ENCODE peak calls at places on chromosome 7, in eight cellular contexts. One of them, this sample, is unnamed.
A peak's percentile ranks its signal among the peaks of the same experiment; 100 is the strongest.

GRCh38 chr7:80830000-80830399 is 88.9 kb downstream of the SEMA3C start:
- DNase-seq in HFFc6: no peak
- DNase-seq in activated T-cell treated with anti-CD3 and anti-CD28 coated beads, Interleukin-2, amount 50 U/mL, for 72 hours: no peak
- DNase-seq in GF-D8: no peak
- DNase-seq in lower lobe of right lung: no peak
- DNase-seq in stimulated activated CD4-positive, alpha-beta T cell treated with anti-CD3 and anti-CD28 coated beads, TNF-alpha, amount 100 ng/mL, for 1 hour: no peak
- DNase-seq in NCI-H69: no peak
- DNase-seq in glomerular endothelial cell: no peak
- DNase-seq in this sample: no peak

GRCh38 chr7:93910076-93910994 is 4.0 kb downstream of the GNGT1 start:
- DNase-seq in HFFc6: peak; percentile 33
- DNase-seq in activated T-cell treated with anti-CD3 and anti-CD28 coated beads, Interleukin-2, amount 50 U/mL, for 72 hours: no peak
- DNase-seq in stimulated activated CD4-positive, alpha-beta T cell treated with anti-CD3 and anti-CD28 coated beads, TNF-alpha, amount 100 ng/mL, for 1 hour: no peak
- DNase-seq in lower lobe of right lung: no peak
- DNase-seq in NCI-H69: peak; percentile 14
- DNase-seq in glomerular endothelial cell: no peak
- DNase-seq in GF-D8: no peak
- DNase-seq in this sample: no peak

GRCh38 chr7:91164948-91165845 is 99.0 kb upstream of the FZD1 start:
- DNase-seq in lower lobe of right lung: no peak
- DNase-seq in HFFc6: peak; percentile 89
- DNase-seq in activated T-cell treated with anti-CD3 and anti-CD28 coated beads, Interleukin-2, amount 50 U/mL, for 72 hours: no peak
- DNase-seq in GF-D8: no peak
- DNase-seq in NCI-H69: no peak
- DNase-seq in stimulated activated CD4-positive, alpha-beta T cell treated with anti-CD3 and anti-CD28 coated beads, TNF-alpha, amount 100 ng/mL, for 1 hour: no peak
- DNase-seq in glomerular endothelial cell: no peak
- DNase-seq in this sample: no peak

GRCh38 chr7:94605031-94605430 is 50.9 kb downstream of the SGCE start:
- DNase-seq in glomerular endothelial cell: no peak
- DNase-seq in activated T-cell treated with anti-CD3 and anti-CD28 coated beads, Interleukin-2, amount 50 U/mL, for 72 hours: no peak
- DNase-seq in lower lobe of right lung: no peak
- DNase-seq in NCI-H69: no peak
- DNase-seq in stimulated activated CD4-positive, alpha-beta T cell treated with anti-CD3 and anti-CD28 coated beads, TNF-alpha, amount 100 ng/mL, for 1 hour: no peak
- DNase-seq in HFFc6: no peak
- DNase-seq in GF-D8: no peak
- DNase-seq in this sample: no peak

GRCh38 chr7:102973096-102973802 is 60.4 kb downstream of the LRRC17 start:
- DNase-seq in lower lobe of right lung: no peak
- DNase-seq in HFFc6: no peak
- DNase-seq in NCI-H69: no peak
- DNase-seq in activated T-cell treated with anti-CD3 and anti-CD28 coated beads, Interleukin-2, amount 50 U/mL, for 72 hours: no peak
- DNase-seq in glomerular endothelial cell: peak; percentile 71
- DNase-seq in stimulated activated CD4-positive, alpha-beta T cell treated with anti-CD3 and anti-CD28 coated beads, TNF-alpha, amount 100 ng/mL, for 1 hour: no peak
- DNase-seq in GF-D8: no peak
- DNase-seq in this sample: no peak

GRCh38 chr7:73773700-73774517 is 3.8 kb upstream of the CLDN3 start:
- DNase-seq in GF-D8: no peak
- DNase-seq in activated T-cell treated with anti-CD3 and anti-CD28 coated beads, Interleukin-2, amount 50 U/mL, for 72 hours: no peak
- DNase-seq in NCI-H69: no peak
- DNase-seq in HFFc6: no peak
- DNase-seq in glomerular endothelial cell: peak; percentile 34
- DNase-seq in lower lobe of right lung: no peak
- DNase-seq in stimulated activated CD4-positive, alpha-beta T cell treated with anti-CD3 and anti-CD28 coated beads, TNF-alpha, amount 100 ng/mL, for 1 hour: no peak
- DNase-seq in this sample: no peak

GRCh38 chr7:72316148-72316547 is 96.0 kb downstream of the CALN1 start:
- DNase-seq in glomerular endothelial cell: no peak
- DNase-seq in lower lobe of right lung: no peak
- DNase-seq in HFFc6: no peak
- DNase-seq in activated T-cell treated with anti-CD3 and anti-CD28 coated beads, Interleukin-2, amount 50 U/mL, for 72 hours: no peak
- DNase-seq in stimulated activated CD4-positive, alpha-beta T cell treated with anti-CD3 and anti-CD28 coated beads, TNF-alpha, amount 100 ng/mL, for 1 hour: no peak
- DNase-seq in GF-D8: no peak
- DNase-seq in NCI-H69: no peak
- DNase-seq in this sample: no peak

GRCh38 chr7:149776848-149777407 is 3.5 kb upstream of the ZNF467 start:
- DNase-seq in activated T-cell treated with anti-CD3 and anti-CD28 coated beads, Interleukin-2, amount 50 U/mL, for 72 hours: no peak
- DNase-seq in HFFc6: no peak
- DNase-seq in stimulated activated CD4-positive, alpha-beta T cell treated with anti-CD3 and anti-CD28 coated beads, TNF-alpha, amount 100 ng/mL, for 1 hour: no peak
- DNase-seq in NCI-H69: peak; percentile 58
- DNase-seq in lower lobe of right lung: peak; percentile 45
- DNase-seq in GF-D8: no peak
- DNase-seq in glomerular endothelial cell: no peak
- DNase-seq in this sample: no peak

GRCh38 chr7:158318511-158318913 is 269.1 kb downstream of the PTPRN2 start:
- DNase-seq in NCI-H69: no peak
- DNase-seq in lower lobe of right lung: no peak
- DNase-seq in stimulated activated CD4-positive, alpha-beta T cell treated with anti-CD3 and anti-CD28 coated beads, TNF-alpha, amount 100 ng/mL, for 1 hour: no peak
- DNase-seq in glomerular endothelial cell: no peak
- DNase-seq in HFFc6: no peak
- DNase-seq in GF-D8: no peak
- DNase-seq in activated T-cell treated with anti-CD3 and anti-CD28 coated beads, Interleukin-2, amount 50 U/mL, for 72 hours: no peak
- DNase-seq in this sample: no peak

GRCh38 chr7:28554791-28555471 is 142.6 kb downstream of the CREB5 start:
- DNase-seq in HFFc6: no peak
- DNase-seq in glomerular endothelial cell: no peak
- DNase-seq in activated T-cell treated with anti-CD3 and anti-CD28 coated beads, Interleukin-2, amount 50 U/mL, for 72 hours: no peak
- DNase-seq in stimulated activated CD4-positive, alpha-beta T cell treated with anti-CD3 and anti-CD28 coated beads, TNF-alpha, amount 100 ng/mL, for 1 hour: no peak
- DNase-seq in GF-D8: no peak
- DNase-seq in lower lobe of right lung: no peak
- DNase-seq in NCI-H69: peak; percentile 91
- DNase-seq in this sample: no peak

GRCh38 chr7:107201795-107202450 is 33.1 kb downstream of the HBP1 start:
- DNase-seq in glomerular endothelial cell: no peak
- DNase-seq in HFFc6: peak; percentile 22
- DNase-seq in activated T-cell treated with anti-CD3 and anti-CD28 coated beads, Interleukin-2, amount 50 U/mL, for 72 hours: peak; percentile 13
- DNase-seq in GF-D8: no peak
- DNase-seq in stimulated activated CD4-positive, alpha-beta T cell treated with anti-CD3 and anti-CD28 coated beads, TNF-alpha, amount 100 ng/mL, for 1 hour: no peak
- DNase-seq in lower lobe of right lung: no peak
- DNase-seq in NCI-H69: peak; percentile 72
- DNase-seq in this sample: no peak

GRCh38 chr7:20220824-20221547 is 3.8 kb upstream of the MACC1 start:
- DNase-seq in HFFc6: peak; percentile 6
- DNase-seq in lower lobe of right lung: no peak
- DNase-seq in NCI-H69: no peak
- DNase-seq in stimulated activated CD4-positive, alpha-beta T cell treated with anti-CD3 and anti-CD28 coated beads, TNF-alpha, amount 100 ng/mL, for 1 hour: no peak
- DNase-seq in glomerular endothelial cell: no peak
- DNase-seq in activated T-cell treated with anti-CD3 and anti-CD28 coated beads, Interleukin-2, amount 50 U/mL, for 72 hours: no peak
- DNase-seq in GF-D8: peak; percentile 65
- DNase-seq in this sample: no peak

GRCh38 chr7:150804802-150805201 is 4.2 kb downstream of the TMEM176A start:
- DNase-seq in GF-D8: no peak
- DNase-seq in activated T-cell treated with anti-CD3 and anti-CD28 coated beads, Interleukin-2, amount 50 U/mL, for 72 hours: no peak
- DNase-seq in glomerular endothelial cell: no peak
- DNase-seq in lower lobe of right lung: no peak
- DNase-seq in stimulated activated CD4-positive, alpha-beta T cell treated with anti-CD3 and anti-CD28 coated beads, TNF-alpha, amount 100 ng/mL, for 1 hour: no peak
- DNase-seq in NCI-H69: no peak
- DNase-seq in HFFc6: no peak
- DNase-seq in this sample: no peak

GRCh38 chr7:2495402-2496309 is 19.5 kb upstream of the GRIFIN start:
- DNase-seq in stimulated activated CD4-positive, alpha-beta T cell treated with anti-CD3 and anti-CD28 coated beads, TNF-alpha, amount 100 ng/mL, for 1 hour: no peak
- DNase-seq in HFFc6: no peak
- DNase-seq in NCI-H69: peak; percentile 59
- DNase-seq in lower lobe of right lung: no peak
- DNase-seq in activated T-cell treated with anti-CD3 and anti-CD28 coated beads, Interleukin-2, amount 50 U/mL, for 72 hours: no peak
- DNase-seq in GF-D8: no peak
- DNase-seq in glomerular endothelial cell: no peak
- DNase-seq in this sample: no peak

GRCh38 chr7:100198266-100198665 is 20.5 kb downstream of the STAG3 start:
- DNase-seq in glomerular endothelial cell: no peak
- DNase-seq in HFFc6: no peak
- DNase-seq in activated T-cell treated with anti-CD3 and anti-CD28 coated beads, Interleukin-2, amount 50 U/mL, for 72 hours: no peak
- DNase-seq in NCI-H69: no peak
- DNase-seq in GF-D8: no peak
- DNase-seq in stimulated activated CD4-positive, alpha-beta T cell treated with anti-CD3 and anti-CD28 coated beads, TNF-alpha, amount 100 ng/mL, for 1 hour: no peak
- DNase-seq in lower lobe of right lung: no peak
- DNase-seq in this sample: no peak

GRCh38 chr7:30740417-30741181 is 11.3 kb upstream of the INMT start:
- DNase-seq in HFFc6: peak; percentile 50
- DNase-seq in activated T-cell treated with anti-CD3 and anti-CD28 coated beads, Interleukin-2, amount 50 U/mL, for 72 hours: peak; percentile 84
- DNase-seq in NCI-H69: peak; percentile 76
- DNase-seq in glomerular endothelial cell: peak; percentile 4
- DNase-seq in stimulated activated CD4-positive, alpha-beta T cell treated with anti-CD3 and anti-CD28 coated beads, TNF-alpha, amount 100 ng/mL, for 1 hour: peak; percentile 50
- DNase-seq in lower lobe of right lung: peak; percentile 77
- DNase-seq in GF-D8: no peak
- DNase-seq in this sample: peak; percentile 63

GRCh38 chr7:79124331-79124730 is 329.1 kb downstream of the MAGI2 start:
- DNase-seq in activated T-cell treated with anti-CD3 and anti-CD28 coated beads, Interleukin-2, amount 50 U/mL, for 72 hours: no peak
- DNase-seq in HFFc6: no peak
- DNase-seq in glomerular endothelial cell: no peak
- DNase-seq in stimulated activated CD4-positive, alpha-beta T cell treated with anti-CD3 and anti-CD28 coated beads, TNF-alpha, amount 100 ng/mL, for 1 hour: no peak
- DNase-seq in GF-D8: no peak
- DNase-seq in lower lobe of right lung: no peak
- DNase-seq in NCI-H69: no peak
- DNase-seq in this sample: no peak

GRCh38 chr7:126605056-126605455 is 647.7 kb downstream of the GRM8 start:
- DNase-seq in stimulated activated CD4-positive, alpha-beta T cell treated with anti-CD3 and anti-CD28 coated beads, TNF-alpha, amount 100 ng/mL, for 1 hour: no peak
- DNase-seq in lower lobe of right lung: no peak
- DNase-seq in HFFc6: no peak
- DNase-seq in NCI-H69: peak; percentile 95
- DNase-seq in glomerular endothelial cell: no peak
- DNase-seq in GF-D8: no peak
- DNase-seq in activated T-cell treated with anti-CD3 and anti-CD28 coated beads, Interleukin-2, amount 50 U/mL, for 72 hours: no peak
- DNase-seq in this sample: no peak

This sample was measured in activated CD4-positive, alpha-beta T cell treated with anti-CD3 and anti-CD28 coated beads, Interleukin-2, amount 50 U/mL, for 24 hours.